ENCODE peak calls at places on chromosomes 12 and 14, in six cellular contexts. D is tibial nerve, N is SK-N-SH, W is ovary, Y is A549, Q is K562. B is an unnamed sample.

GRCh38 chr12:89706551-89707348 is 1.9 kb downstream of the ATP2B1 start:
- DNase-seq in D (peak; percentile 19), N (peak; percentile 27), W (no peak), Y (peak; percentile 53), Q (no peak), B (peak; percentile 47)

GRCh38 chr12:26870491-26871419 is 37.8 kb upstream of the ITPR2 start:
- DNase-seq in D (no peak), N (peak; percentile 53), W (no peak), Y (no peak), Q (no peak), B (peak; percentile 70)

GRCh38 chr14:92586001-92586947 is 72.7 kb downstream of the RIN3 start:
- DNase-seq in D (no peak), N (no peak), W (peak; percentile 42), Y (no peak), Q (no peak), B (no peak)

GRCh38 chr14:101559624-101560533 is 1.4 kb upstream of the DIO3 start:
- DNase-seq in D (no peak), N (peak; percentile 91), W (peak; percentile 72), Y (no peak), Q (no peak), B (no peak)

GRCh38 chr12:103503546-103504480 is 8.0 kb upstream of the C12orf42 start:
- DNase-seq in D (no peak), N (peak; percentile 54), W (no peak), Y (no peak), Q (peak; percentile 30), B (peak; percentile 37)

GRCh38 chr14:69519253-69519661 is 34.7 kb downstream of the PLEKHD1 start:
- DNase-seq in D (no peak), N (no peak), W (no peak), Y (no peak), Q (no peak), B (no peak)

GRCh38 chr12:50776749-50777728 is 13.1 kb downstream of the ATF1 start:
- DNase-seq in D (no peak), N (no peak), W (no peak), Y (no peak), Q (no peak), B (no peak)

GRCh38 chr14:104573930-104574329 is 5.6 kb upstream of the C14orf180 start:
- DNase-seq in D (no peak), N (no peak), W (no peak), Y (no peak), Q (no peak), B (no peak)

GRCh38 chr12:85424581-85425348 is 144.7 kb downstream of the ALX1 start:
- DNase-seq in D (peak; percentile 35), N (peak; percentile 19), W (no peak), Y (no peak), Q (no peak), B (no peak)

GRCh38 chr14:68976160-68977067 is 2.7 kb downstream of the ACTN1 start:
- DNase-seq in D (no peak), N (peak; percentile 24), W (peak; percentile 41), Y (no peak), Q (no peak), B (no peak)

GRCh38 chr12:89075890-89076591 is 276.3 kb downstream of the DUSP6 start:
- DNase-seq in D (no peak), N (no peak), W (no peak), Y (no peak), Q (no peak), B (no peak)

GRCh38 chr14:70008457-70008856 is 129.2 kb downstream of the SMOC1 start:
- DNase-seq in D (no peak), N (no peak), W (no peak), Y (no peak), Q (no peak), B (no peak)

GRCh38 chr14:20798932-20799331 is 3.7 kb downstream of the RNASE1 start:
- DNase-seq in D (no peak), N (no peak), W (no peak), Y (no peak), Q (no peak), B (no peak)

GRCh38 chr14:77838756-77839565 is 39.1 kb downstream of the ADCK1 start:
- DNase-seq in D (no peak), N (no peak), W (no peak), Y (no peak), Q (no peak), B (peak; percentile 10)

GRCh38 chr12:47238665-47239064 is 158.9 kb upstream of the AMIGO2 start:
- DNase-seq in D (no peak), N (no peak), W (no peak), Y (no peak), Q (no peak), B (no peak)

GRCh38 chr14:96204151-96205058 is at the start of gene BDKRB2:
- DNase-seq in D (peak; percentile 74), N (peak; percentile 91), W (peak; percentile 65), Y (peak; percentile 94), Q (no peak), B (peak; percentile 85)

GRCh38 chr12:59381106-59381505 is 214.7 kb upstream of the SLC16A7 start:
- DNase-seq in D (no peak), N (no peak), W (no peak), Y (no peak), Q (no peak), B (no peak)

GRCh38 chr14:89137514-89138163 is 279.4 kb downstream of the FOXN3 start:
- DNase-seq in D (no peak), N (peak; percentile 29), W (no peak), Y (peak; percentile 43), Q (peak; percentile 10), B (peak; percentile 90)

GRCh38 chr12:49198431-49199155 is 9.7 kb upstream of the TUBA1A start:
- DNase-seq in D (no peak), N (peak; percentile 27), W (no peak), Y (no peak), Q (no peak), B (no peak)

GRCh38 chr14:105365681-105366080 is 32.7 kb upstream of the TEX22 start:
- DNase-seq in D (no peak), N (no peak), W (no peak), Y (no peak), Q (no peak), B (peak; percentile 52)

GRCh38 chr12:24424889-24425600 is 475.6 kb upstream of the SOX5 start:
- DNase-seq in D (no peak), N (peak; percentile 41), W (no peak), Y (no peak), Q (no peak), B (no peak)

GRCh38 chr12:69026341-69026740 is 93.4 kb upstream of the CPM start:
- DNase-seq in D (no peak), N (no peak), W (no peak), Y (no peak), Q (no peak), B (peak; percentile 56)

GRCh38 chr12:94614288-94614721 is 36.1 kb downstream of the TMCC3 start:
- DNase-seq in D (no peak), N (no peak), W (no peak), Y (no peak), Q (no peak), B (no peak)

GRCh38 chr12:49043856-49044258 is 16.7 kb downstream of the KMT2D start:
- DNase-seq in D (no peak), N (peak; percentile 80), W (no peak), Y (peak; percentile 73), Q (peak; percentile 81), B (peak; percentile 56)

GRCh38 chr14:60736494-60736893 is 1.9 kb downstream of the MNAT1 start:
- DNase-seq in D (no peak), N (no peak), W (no peak), Y (no peak), Q (no peak), B (no peak)

GRCh38 chr12:85489194-85489593 is 209.2 kb downstream of the ALX1 start:
- DNase-seq in D (no peak), N (no peak), W (no peak), Y (no peak), Q (no peak), B (no peak)

GRCh38 chr12:108935165-108935564 is 55.3 kb downstream of the DAO start:
- DNase-seq in D (no peak), N (no peak), W (no peak), Y (no peak), Q (no peak), B (no peak)

GRCh38 chr12:26088999-26089398 is 35.8 kb downstream of the BHLHE41 start:
- DNase-seq in D (no peak), N (no peak), W (no peak), Y (no peak), Q (no peak), B (no peak)

GRCh38 chr12:14390885-14391530 is 25.5 kb downstream of the ATF7IP start:
- DNase-seq in D (no peak), N (no peak), W (no peak), Y (no peak), Q (no peak), B (no peak)

GRCh38 chr12:14395059-14395778 is 29.7 kb downstream of the ATF7IP start:
- DNase-seq in D (no peak), N (no peak), W (no peak), Y (no peak), Q (no peak), B (no peak)

GRCh38 chr12:14396071-14396470 is 30.6 kb downstream of the ATF7IP start:
- DNase-seq in D (no peak), N (no peak), W (no peak), Y (no peak), Q (no peak), B (no peak)

GRCh38 chr12:14393736-14394135 is 28.3 kb downstream of the ATF7IP start:
- DNase-seq in D (no peak), N (no peak), W (no peak), Y (no peak), Q (no peak), B (no peak)

GRCh38 chr12:14394317-14395058 is 29.0 kb downstream of the ATF7IP start:
- DNase-seq in D (no peak), N (peak; percentile 44), W (no peak), Y (peak; percentile 57), Q (peak; percentile 66), B (peak; percentile 56)
- TF ChIP-seq EP300 in D (no peak), N (peak; percentile 21), W (no peak), Y (no peak), Q (peak; percentile 61), B (no peak)

GRCh38 chr12:123319826-123320225 is 44.8 kb downstream of the SBNO1 start:
- DNase-seq in D (no peak), N (no peak), W (no peak), Y (no peak), Q (no peak), B (no peak)
- TF ChIP-seq EP300 in D (no peak), N (no peak), W (no peak), Y (no peak), Q (no peak), B (no peak)

DNA sequence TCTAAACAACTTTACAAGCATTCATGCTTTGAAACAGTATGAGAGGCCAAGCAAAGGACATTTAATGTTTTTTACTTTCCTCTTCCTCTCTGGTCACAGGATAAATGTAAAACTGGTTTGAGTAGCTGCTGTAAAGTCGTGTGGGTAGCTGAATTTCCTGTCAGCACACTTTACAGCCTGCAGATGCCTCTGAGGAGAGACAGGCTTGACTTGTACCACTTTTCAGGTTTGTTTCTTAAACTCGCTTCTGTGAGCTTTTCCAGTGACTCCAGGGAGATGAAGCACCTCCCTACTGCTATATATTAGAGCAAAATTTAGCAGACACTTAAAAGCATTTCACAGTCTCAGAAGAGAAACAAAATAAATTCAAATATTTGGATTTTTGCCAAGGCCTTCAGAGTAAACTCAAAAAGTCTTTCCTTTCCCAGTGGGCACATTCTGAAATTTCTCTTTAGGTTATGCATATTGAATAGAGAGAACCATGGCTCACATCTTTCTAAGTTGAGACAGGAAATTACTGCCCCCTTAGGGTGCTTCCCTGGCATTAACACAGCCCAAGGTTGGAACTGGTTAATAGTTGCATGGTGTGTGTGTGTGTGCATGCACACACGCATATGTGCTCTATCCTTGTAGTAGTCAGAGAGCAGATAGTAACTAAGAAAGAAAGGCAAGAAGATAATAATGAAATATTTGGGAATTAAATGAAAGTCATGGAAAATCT is 557.3 kb upstream of the MIS18BP1 start:
- DNase-seq in D (no peak), N (no peak), W (no peak), Y (no peak), Q (no peak), B (no peak)
- TF ChIP-seq EP300 in D (no peak), N (no peak), W (no peak), Y (no peak), Q (no peak), B (no peak)

GRCh38 chr12:42141981-42142606 is 2.6 kb downstream of the GXYLT1 start:
- DNase-seq in D (no peak), N (no peak), W (no peak), Y (no peak), Q (peak; percentile 19), B (no peak)
- TF ChIP-seq EP300 in D (no peak), N (no peak), W (no peak), Y (no peak), Q (peak; percentile 36), B (no peak)